ENCODE peak calls at places on chromosomes 3 and 15, in seven cellular contexts. V is GM23338; B is D721Med; T is H9; I is CD4-positive, alpha-beta T cell; O is activated CD8-positive, alpha-beta T cell treated with anti-CD3 and anti-CD28 coated beads for 36 hours; Q is AG10803. L is an unnamed sample.
A peak's percentile ranks its signal among the peaks of the same experiment; 100 is the strongest.

GRCh38 chr3:14166877-14167605 is 11.4 kb downstream of the XPC start:
- DNase-seq in V (no peak), B (no peak), T (no peak), I (no peak), O (no peak), Q (no peak), L (no peak)

GRCh38 chr3:30131171-30131570 is 475.2 kb upstream of the TGFBR2 start:
- DNase-seq in V (no peak), B (no peak), T (no peak), I (no peak), O (no peak), Q (no peak), L (no peak)

GRCh38 chr3:161558256-161558655 is 61.6 kb downstream of the OTOL1 start:
- DNase-seq in V (no peak), B (no peak), T (no peak), I (no peak), O (no peak), Q (peak; percentile 4), L (no peak)

GRCh38 chr3:152915695-152916094 is 80.8 kb downstream of the P2RY1 start:
- DNase-seq in V (no peak), B (no peak), T (no peak), I (no peak), O (no peak), Q (no peak), L (no peak)

GRCh38 chr3:121855555-121855954 is 20.5 kb downstream of the EAF2 start:
- DNase-seq in V (peak; percentile 78), B (no peak), T (no peak), I (no peak), O (peak; percentile 3), Q (no peak), L (no peak)

GRCh38 chr3:157541506-157542236 is 38.5 kb upstream of the VEPH1 start:
- DNase-seq in V (no peak), B (no peak), T (no peak), I (no peak), O (no peak), Q (no peak), L (no peak)

GRCh38 chr15:33048255-33048654 is 146.3 kb downstream of the FMN1 start:
- DNase-seq in V (peak; percentile 60), B (no peak), T (no peak), I (no peak), O (no peak), Q (no peak), L (no peak)

GRCh38 chr3:17753271-17753992 is 11.0 kb upstream of the TBC1D5 start:
- DNase-seq in V (no peak), B (no peak), T (no peak), I (no peak), O (no peak), Q (peak; percentile 40), L (no peak)

GRCh38 chr15:35293353-35294130 is 208.4 kb upstream of the NANOGP8 start:
- DNase-seq in V (peak; percentile 58), B (no peak), T (peak; percentile 36), I (no peak), O (no peak), Q (peak; percentile 75), L (no peak)

GRCh38 chr3:42831321-42831713 is 22.1 kb downstream of the ACKR2 start:
- DNase-seq in V (peak; percentile 94), B (no peak), T (peak; percentile 89), I (peak; percentile 68), O (peak; percentile 91), Q (peak; percentile 43), L (peak; percentile 56)

GRCh38 chr3:111801697-111802655 is 57.1 kb upstream of the PHLDB2 start:
- DNase-seq in V (no peak), B (no peak), T (no peak), I (no peak), O (no peak), Q (peak; percentile 93), L (no peak)

GRCh38 chr3:50616003-50616769 is 765 bp upstream of the MAPKAPK3 start:
- DNase-seq in V (peak; percentile 95), B (peak; percentile 72), T (peak; percentile 91), I (peak; percentile 76), O (peak; percentile 91), Q (peak; percentile 78), L (peak; percentile 89)

GRCh38 chr3:139944256-139944910 is 9.4 kb downstream of the CLSTN2 start:
- DNase-seq in V (no peak), B (no peak), T (no peak), I (no peak), O (no peak), Q (no peak), L (no peak)

GRCh38 chr3:42590989-42591756 is 513 bp downstream of the SS18L2 start:
- DNase-seq in V (peak; percentile 46), B (no peak), T (no peak), I (no peak), O (peak; percentile 29), Q (no peak), L (no peak)

GRCh38 chr3:58177747-58178527 is 32.8 kb downstream of the DNASE1L3 start:
- DNase-seq in V (peak; percentile 93), B (peak; percentile 76), T (peak; percentile 91), I (peak; percentile 86), O (peak; percentile 91), Q (peak; percentile 72), L (peak; percentile 80)

DNA sequence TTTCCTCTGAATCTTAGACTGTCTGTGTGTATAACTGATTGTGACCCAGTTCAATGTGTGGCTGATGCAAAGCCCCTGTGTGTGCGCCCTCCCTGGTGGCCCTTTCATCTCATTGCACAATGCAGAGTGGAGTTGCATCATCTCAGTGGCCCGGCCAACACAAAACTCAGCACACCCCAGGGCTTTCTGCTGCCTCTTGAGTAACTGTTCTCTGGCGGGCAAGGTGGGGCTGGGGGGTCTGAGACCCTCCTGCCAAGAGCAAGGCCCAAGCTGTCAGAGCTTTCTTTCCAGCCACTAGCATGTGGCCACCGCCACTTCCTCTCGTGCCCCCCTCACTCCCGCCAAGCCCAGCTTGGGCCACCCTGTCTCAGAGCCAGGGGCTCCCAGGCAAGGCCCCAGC is 80.7 kb upstream of the ALDH1L1 start:
- DNase-seq in V (peak; percentile 40), B (no peak), T (no peak), I (no peak), O (peak; percentile 34), Q (peak; percentile 83), L (no peak)
- TF ChIP-seq CTCF in V (no peak), B (no peak), T (peak; percentile 24), I (no peak), O (no peak), Q (no peak), L (no peak)

DNA sequence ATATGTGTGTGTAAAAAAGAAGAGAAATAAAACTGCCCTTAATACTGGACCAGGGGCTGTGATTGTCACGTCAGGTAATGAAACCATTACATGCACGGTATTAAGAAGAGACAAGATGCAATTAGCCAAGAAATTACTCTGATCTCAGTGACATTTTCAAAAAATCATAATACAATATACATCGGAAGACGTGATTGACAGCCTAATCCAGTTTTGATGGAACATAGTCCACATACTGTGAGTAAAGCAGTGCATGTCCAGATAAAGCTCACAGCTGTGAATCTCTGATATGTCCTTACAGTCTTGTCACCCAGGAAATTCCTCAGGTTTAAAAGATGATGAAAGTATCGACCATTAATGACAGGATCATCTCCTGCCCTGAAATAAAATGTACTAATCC is 119.6 kb upstream of the TMCO5A start:
- DNase-seq in V (no peak), B (no peak), T (no peak), I (no peak), O (no peak), Q (no peak), L (no peak)
- TF ChIP-seq CTCF in V (no peak), B (no peak), T (no peak), I (no peak), O (no peak), Q (no peak), L (no peak)

DNA sequence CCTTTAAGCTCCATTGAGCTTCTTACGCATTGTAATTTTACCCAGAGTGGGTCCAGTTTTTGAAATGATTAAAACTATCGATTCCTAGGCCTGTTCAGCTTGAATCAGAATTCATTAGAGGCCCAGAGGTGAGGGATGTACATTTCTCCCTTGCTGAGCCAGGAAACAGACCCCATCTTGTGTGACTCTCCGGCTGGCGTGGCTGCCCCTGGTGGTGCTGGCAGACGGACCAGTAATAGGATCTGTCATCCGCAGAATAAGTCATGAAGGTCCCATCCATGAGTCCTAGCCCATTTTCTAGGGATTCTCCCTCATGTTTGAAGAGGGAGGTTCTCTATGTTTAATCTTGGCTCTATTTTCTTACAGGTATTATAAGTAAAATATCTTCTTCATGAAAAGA is 40.2 kb upstream of the VPS8 start:
- DNase-seq in V (no peak), B (no peak), T (no peak), I (no peak), O (no peak), Q (no peak), L (no peak)
- TF ChIP-seq CTCF in V (no peak), B (no peak), T (no peak), I (no peak), O (no peak), Q (peak; percentile 9), L (no peak)

GRCh38 chr3:197494366-197495058 is 61.3 kb downstream of the BDH1 start:
- DNase-seq in V (no peak), B (peak; percentile 87), T (no peak), I (no peak), O (no peak), Q (peak; percentile 82), L (no peak)
- TF ChIP-seq CTCF in V (no peak), B (no peak), T (no peak), I (no peak), O (no peak), Q (no peak), L (no peak)

DNA sequence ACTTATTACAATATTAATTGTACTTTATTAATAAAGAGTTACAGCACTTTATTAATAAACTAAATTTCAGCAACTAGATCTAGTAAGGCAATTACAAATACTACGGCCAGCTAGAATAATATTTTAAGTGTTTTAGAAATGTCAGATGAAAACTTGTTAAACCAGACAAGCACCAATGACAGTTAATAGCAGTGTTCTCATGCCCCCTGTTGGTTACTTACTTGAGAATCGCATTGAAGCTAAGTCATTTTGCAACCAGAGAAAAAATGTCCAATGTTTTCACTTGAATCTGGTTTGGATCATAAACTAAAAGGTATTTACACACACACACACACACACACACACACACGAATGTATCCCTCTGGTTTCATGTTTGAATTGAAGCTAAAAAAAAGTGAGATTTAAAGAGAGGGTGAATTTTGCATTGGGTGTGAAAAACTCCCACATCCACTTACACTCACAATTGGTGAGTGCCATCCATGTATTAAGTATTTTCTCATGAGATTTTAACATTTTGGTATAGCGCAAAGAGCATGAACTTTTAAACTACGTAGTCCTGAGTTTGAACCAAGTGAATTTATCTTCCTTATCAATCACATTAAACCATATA is 347.7 kb downstream of the ZBBX start:
- DNase-seq in V (peak; percentile 74), B (no peak), T (no peak), I (no peak), O (no peak), Q (peak; percentile 6), L (no peak)
- TF ChIP-seq CTCF in V (peak; percentile 78), B (peak; percentile 79), T (peak; percentile 73), I (no peak), O (no peak), Q (peak; percentile 19), L (peak; percentile 39)

DNA sequence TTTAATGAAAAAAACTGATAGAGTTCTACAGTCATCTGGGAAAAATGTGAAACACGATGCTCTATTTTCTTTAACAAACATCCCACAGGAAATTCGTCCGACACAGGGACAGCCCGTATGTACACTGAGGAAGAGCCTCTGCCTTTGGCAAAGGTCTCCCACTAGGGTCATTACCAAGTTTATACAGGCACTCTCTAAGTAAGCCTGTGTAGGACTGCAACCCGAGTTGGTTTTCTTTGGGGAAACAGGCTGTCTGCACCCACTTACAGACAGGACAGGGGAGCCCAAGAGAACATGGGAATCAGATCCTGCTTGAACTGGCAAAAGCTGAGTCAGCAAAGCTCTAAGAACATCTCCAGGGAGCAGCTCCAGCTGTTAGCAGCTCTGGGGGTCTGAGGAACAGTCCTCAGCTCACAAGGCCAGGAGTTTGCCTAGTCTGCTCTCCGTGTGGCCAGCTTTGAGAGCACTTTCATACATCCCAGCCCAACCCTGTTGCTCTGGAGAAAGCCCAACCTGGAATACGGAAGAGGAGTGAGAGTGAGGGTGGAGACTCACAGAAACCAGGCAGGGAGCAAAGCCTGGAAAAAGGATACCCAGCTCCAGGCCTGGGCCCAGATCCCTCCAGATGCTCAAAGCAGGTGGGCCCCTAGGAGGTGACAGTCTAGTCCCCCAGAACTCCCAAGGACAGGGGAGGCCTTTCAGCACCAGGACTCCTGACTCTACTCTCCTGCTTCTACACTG is 1.9 kb downstream of the TBC1D2B start:
- DNase-seq in V (peak; percentile 83), B (no peak), T (peak; percentile 59), I (no peak), O (no peak), Q (peak; percentile 95), L (no peak)
- TF ChIP-seq CTCF in V (no peak), B (no peak), T (no peak), I (no peak), O (no peak), Q (no peak), L (no peak)

L was measured in GM13977.